ENCODE peak calls at places on chromosomes 4 and X, in ten cellular contexts. Q is suprapubic skin, V is endothelial cell of umbilical vein, R is H1, F is transverse colon, W is sigmoid colon, K is GM12892, N is spleen, I is upper lobe of left lung, P is vagina. A is an unnamed sample.

GRCh38 chr4:95013236-95013635 is 255.5 kb downstream of the BMPR1B start:
- DNase-seq in W (no peak), I (no peak), K (no peak), Q (no peak), R (no peak), N (no peak), V (no peak), F (no peak), P (no peak), A (no peak)

GRCh38 chr4:20395160-20395773 is 143.6 kb downstream of the SLIT2 start:
- DNase-seq in N (no peak), V (peak), P (no peak), W (no peak), F (peak), Q (no peak), K (no peak), R (peak), I (peak), A (peak)

GRCh38 chrX:153727108-153727931 is 2.7 kb downstream of the ABCD1 start:
- DNase-seq in W (peak), K (no peak), V (peak), F (peak), R (no peak), I (peak), Q (no peak), P (no peak), N (peak), A (peak)

GRCh38 chr4:180542445-180543100 is 1700.6 kb upstream of the TENM3 start:
- DNase-seq in W (no peak), I (no peak), K (no peak), F (no peak), N (no peak), Q (no peak), V (no peak), P (no peak), R (no peak), A (no peak)

GRCh38 chr4:94559351-94559806 is 107.6 kb downstream of the PDLIM5 start:
- DNase-seq in F (no peak), W (no peak), K (no peak), V (no peak), N (no peak), Q (no peak), P (no peak), R (no peak), I (no peak), A (no peak)

GRCh38 chr4:65983062-65983461 is 312.8 kb upstream of the EPHA5 start:
- DNase-seq in R (no peak), W (no peak), V (no peak), K (no peak), I (no peak), F (no peak), N (no peak), Q (no peak), P (no peak), A (no peak)

GRCh38 chr4:85829276-85830051 is 354.5 kb downstream of the ARHGAP24 start:
- DNase-seq in W (no peak), N (no peak), P (no peak), R (no peak), I (no peak), F (no peak), V (no peak), Q (no peak), K (no peak), A (no peak)

GRCh38 chrX:129249563-129249962 is 273.7 kb downstream of the SMARCA1 start:
- DNase-seq in F (no peak), I (no peak), Q (no peak), N (no peak), V (no peak), W (no peak), R (no peak), P (no peak), K (no peak), A (no peak)

GRCh38 chr4:28686618-28687017 is 1826.0 kb downstream of the STIM2 start:
- DNase-seq in P (no peak), K (no peak), V (peak), N (peak), I (no peak), W (no peak), F (peak), R (peak), Q (no peak), A (peak)

GRCh38 chrX:20066968-20067708 is 49.6 kb downstream of the MAP7D2 start:
- DNase-seq in V (peak), W (no peak), R (no peak), I (peak), P (no peak), Q (no peak), K (peak), F (peak), N (no peak), A (no peak)

GRCh38 chrX:74461384-74461783 is 40.1 kb downstream of the SLC16A2 start:
- DNase-seq in I (no peak), W (no peak), Q (no peak), F (no peak), R (no peak), N (no peak), P (no peak), K (no peak), V (no peak), A (no peak)

GRCh38 chr4:164509951-164510350 is 244.0 kb upstream of the SMIM31 start:
- DNase-seq in N (no peak), Q (no peak), V (no peak), W (no peak), I (no peak), P (no peak), F (no peak), K (no peak), R (no peak), A (no peak)

GRCh38 chr4:26030780-26031179 is 116.8 kb downstream of the SMIM20 start:
- DNase-seq in K (no peak), R (no peak), W (no peak), I (no peak), V (no peak), F (no peak), Q (no peak), P (no peak), N (no peak), A (no peak)

GRCh38 chr4:53019485-53020382 is 157.6 kb downstream of the RASL11B start:
- DNase-seq in N (no peak), P (no peak), F (no peak), R (no peak), I (no peak), V (peak), K (no peak), Q (no peak), W (no peak), A (no peak)

GRCh38 chrX:1181131-1181530 is 31.3 kb downstream of the CRLF2 start:
- DNase-seq in F (no peak), I (no peak), R (no peak), W (no peak), N (peak), Q (peak), V (no peak), P (peak), K (no peak), A (no peak)

GRCh38 chr4:24763631-24764302 is 31.6 kb upstream of the SOD3 start:
- DNase-seq in F (no peak), N (no peak), P (no peak), W (no peak), R (no peak), I (peak), V (no peak), K (no peak), Q (no peak), A (no peak)

GRCh38 chr4:98996056-98996941 is 778 bp downstream of the METAP1 start:
- DNase-seq in P (no peak), K (no peak), F (peak), I (peak), Q (no peak), W (no peak), R (no peak), N (no peak), V (peak), A (no peak)

GRCh38 chrX:130110379-130111219 is at the start of gene ELF4:
- DNase-seq in R (no peak), F (peak), I (peak), N (peak), W (peak), P (no peak), V (no peak), Q (no peak), K (peak), A (peak)

GRCh38 chr4:115537387-115537786 is 424.0 kb upstream of the NDST4 start:
- DNase-seq in W (no peak), V (no peak), F (no peak), P (no peak), Q (no peak), R (no peak), I (no peak), K (no peak), N (no peak), A (no peak)

GRCh38 chrX:44244008-44244407 is 99.5 kb downstream of the EFHC2 start:
- DNase-seq in N (no peak), I (no peak), P (no peak), W (no peak), R (no peak), Q (no peak), F (no peak), K (no peak), V (peak), A (no peak)

GRCh38 chr4:168353746-168354145 is 35.2 kb upstream of the DDX60 start:
- DNase-seq in W (no peak), V (no peak), I (no peak), R (no peak), F (no peak), P (no peak), K (no peak), Q (no peak), N (no peak), A (no peak)

GRCh38 chrX:126165721-126166401 is at the start of gene DCAF12L2:
- DNase-seq in P (no peak), W (peak), I (no peak), R (no peak), N (peak), K (no peak), Q (no peak), V (no peak), F (no peak), A (no peak)

GRCh38 chr4:167587361-167587760 is 353.1 kb upstream of the SPOCK3 start:
- DNase-seq in N (no peak), V (no peak), I (no peak), F (no peak), P (no peak), K (no peak), W (no peak), Q (no peak), R (no peak), A (no peak)

GRCh38 chr4:183366436-183366835 is 44.2 kb upstream of the CLDN24 start:
- DNase-seq in P (no peak), W (no peak), V (no peak), Q (no peak), R (no peak), I (no peak), N (no peak), F (no peak), K (no peak), A (no peak)

GRCh38 chr4:43411226-43411625 is 518.7 kb downstream of the GRXCR1 start:
- DNase-seq in R (no peak), P (no peak), Q (no peak), I (no peak), V (no peak), N (no peak), K (no peak), W (no peak), F (no peak), A (no peak)

GRCh38 chr4:100986360-100986868 is 360.9 kb downstream of the PPP3CA start:
- DNase-seq in Q (no peak), P (no peak), R (peak), V (no peak), N (peak), I (no peak), F (no peak), K (no peak), W (no peak), A (no peak)

GRCh38 chrX:37454537-37455285 is 105.5 kb downstream of the PRRG1 start:
- DNase-seq in K (no peak), P (no peak), V (peak), N (no peak), F (peak), W (no peak), I (no peak), Q (no peak), R (no peak), A (no peak)

GRCh38 chr4:185902654-185903053 is 90.7 kb upstream of the SORBS2 start:
- DNase-seq in W (no peak), P (no peak), Q (no peak), I (no peak), R (no peak), V (no peak), K (no peak), F (no peak), N (no peak), A (no peak)

GRCh38 chrX:111348363-111348927 is 63.5 kb downstream of the DCX start:
- DNase-seq in V (no peak), Q (no peak), W (no peak), P (no peak), N (no peak), F (no peak), K (no peak), R (no peak), I (no peak), A (no peak)

GRCh38 chrX:8629871-8630270 is 102.1 kb downstream of the ANOS1 start:
- DNase-seq in N (no peak), K (no peak), Q (no peak), W (no peak), P (no peak), R (no peak), F (no peak), V (peak), I (no peak), A (no peak)

GRCh38 chrX:74248889-74249288 is 55.1 kb upstream of the ZCCHC13 start:
- DNase-seq in W (no peak), I (peak), N (no peak), F (peak), Q (no peak), P (no peak), R (no peak), V (peak), K (no peak), A (no peak)

GRCh38 chr4:78370625-78371372 is 180.8 kb upstream of the ANXA3 start:
- DNase-seq in V (no peak), K (no peak), W (no peak), F (no peak), I (no peak), R (no peak), P (no peak), N (no peak), Q (no peak), A (no peak)

GRCh38 chrX:13340182-13340791 is 20.4 kb upstream of the ATXN3L start:
- DNase-seq in P (no peak), I (no peak), K (no peak), F (no peak), Q (no peak), W (no peak), N (no peak), V (no peak), R (no peak), A (no peak)

GRCh38 chr4:156976147-156976546 is 4.5 kb upstream of the PDGFC start:
- DNase-seq in P (no peak), K (no peak), F (no peak), W (no peak), V (peak), R (no peak), Q (no peak), I (no peak), N (no peak), A (no peak)

GRCh38 chr4:142324572-142324971 is 521.5 kb downstream of the INPP4B start:
- DNase-seq in K (no peak), P (no peak), N (no peak), I (no peak), F (no peak), R (no peak), Q (no peak), V (no peak), W (no peak), A (no peak)

GRCh38 chr4:186058253-186058979 is 10.5 kb upstream of the TLR3 start:
- DNase-seq in Q (no peak), K (peak), F (no peak), R (no peak), N (peak), V (no peak), W (no peak), I (no peak), P (no peak), A (no peak)

GRCh38 chr4:189302719-189303118 is 638.0 kb upstream of the FRG1 start:
- DNase-seq in Q (no peak), R (no peak), V (no peak), N (no peak), I (no peak), F (no peak), W (no peak), K (no peak), P (no peak), A (no peak)

GRCh38 chrX:11164433-11164832 is 53.3 kb downstream of the HCCS start:
- DNase-seq in I (no peak), V (no peak), Q (no peak), K (no peak), R (no peak), F (no peak), N (no peak), P (no peak), W (no peak), A (no peak)

GRCh38 chr4:30719363-30720020 is 677 bp upstream of the PCDH7 start:
- DNase-seq in R (no peak), F (peak), K (peak), Q (peak), W (peak), I (no peak), N (peak), P (no peak), V (peak), A (peak)
- TF ChIP-seq POLR2AphosphoS5 in R (no peak), F (no peak), K (no peak), Q (no peak), W (peak), I (no peak), N (peak), P (peak), V (peak), A (no peak)

GRCh38 chr4:17670423-17670822 is 56.0 kb downstream of the MED28 start:
- DNase-seq in V (no peak), R (no peak), K (no peak), Q (no peak), I (no peak), F (no peak), P (no peak), W (no peak), N (no peak), A (no peak)
- TF ChIP-seq POLR2AphosphoS5 in V (no peak), R (no peak), K (no peak), Q (no peak), I (no peak), F (no peak), P (no peak), W (no peak), N (no peak), A (no peak)

DNA sequence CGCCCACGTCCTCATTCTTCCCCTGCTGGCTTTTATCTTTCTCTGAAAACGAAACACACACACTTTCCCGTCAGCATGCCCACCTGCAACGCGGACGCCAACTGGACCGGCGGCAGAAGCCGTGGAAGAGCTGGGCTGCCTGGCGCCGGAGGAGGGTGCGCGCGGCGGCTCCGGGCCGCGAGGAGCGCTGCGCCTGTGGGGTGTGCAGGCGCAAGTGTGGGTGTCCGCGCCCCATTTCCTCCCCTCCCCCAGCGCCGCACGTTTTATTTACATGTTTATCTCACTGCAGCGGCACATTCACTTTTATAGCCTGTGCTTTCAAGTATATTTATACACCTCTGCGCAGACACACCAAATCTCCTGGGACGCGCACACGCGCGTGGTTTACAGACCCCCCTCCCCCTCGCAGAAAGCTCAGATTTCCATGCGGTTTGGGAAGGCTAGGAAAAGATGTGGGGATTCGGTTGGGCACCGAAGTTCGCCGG is 1.5 kb downstream of the PITX2 start:
- DNase-seq in N (no peak), V (no peak), R (no peak), Q (no peak), P (no peak), F (no peak), I (no peak), W (no peak), K (no peak), A (no peak)
- TF ChIP-seq POLR2AphosphoS5 in N (no peak), V (no peak), R (no peak), Q (no peak), P (no peak), F (no peak), I (no peak), W (no peak), K (no peak), A (no peak)

GRCh38 chr4:2273657-2274319 is 11.9 kb upstream of the MXD4 start:
- DNase-seq in F (no peak), N (peak), Q (no peak), W (no peak), I (no peak), V (no peak), R (no peak), P (no peak), K (no peak), A (no peak)

GRCh38 chr4:2272828-2273120 is 10.9 kb upstream of the MXD4 start:
- DNase-seq in F (no peak), V (no peak), Q (no peak), K (no peak), P (no peak), N (no peak), I (no peak), W (no peak), R (no peak), A (no peak)

GRCh38 chr4:2271279-2272025 is 9.5 kb upstream of the MXD4 start:
- DNase-seq in Q (no peak), F (no peak), K (no peak), P (no peak), N (peak), R (no peak), W (no peak), V (no peak), I (no peak), A (no peak)

GRCh38 chr4:2273221-2273620 is 11.3 kb upstream of the MXD4 start:
- DNase-seq in Q (no peak), N (peak), R (no peak), K (no peak), V (no peak), F (no peak), I (no peak), P (no peak), W (no peak), A (no peak)

GRCh38 chr4:2272026-2272827 is 10.3 kb upstream of the MXD4 start:
- DNase-seq in R (no peak), F (no peak), P (no peak), W (no peak), V (no peak), I (no peak), N (peak), K (no peak), Q (no peak), A (no peak)
- TF ChIP-seq POLR2AphosphoS5 in R (no peak), F (no peak), P (no peak), W (no peak), V (no peak), I (no peak), N (no peak), K (no peak), Q (no peak), A (no peak)

DNA sequence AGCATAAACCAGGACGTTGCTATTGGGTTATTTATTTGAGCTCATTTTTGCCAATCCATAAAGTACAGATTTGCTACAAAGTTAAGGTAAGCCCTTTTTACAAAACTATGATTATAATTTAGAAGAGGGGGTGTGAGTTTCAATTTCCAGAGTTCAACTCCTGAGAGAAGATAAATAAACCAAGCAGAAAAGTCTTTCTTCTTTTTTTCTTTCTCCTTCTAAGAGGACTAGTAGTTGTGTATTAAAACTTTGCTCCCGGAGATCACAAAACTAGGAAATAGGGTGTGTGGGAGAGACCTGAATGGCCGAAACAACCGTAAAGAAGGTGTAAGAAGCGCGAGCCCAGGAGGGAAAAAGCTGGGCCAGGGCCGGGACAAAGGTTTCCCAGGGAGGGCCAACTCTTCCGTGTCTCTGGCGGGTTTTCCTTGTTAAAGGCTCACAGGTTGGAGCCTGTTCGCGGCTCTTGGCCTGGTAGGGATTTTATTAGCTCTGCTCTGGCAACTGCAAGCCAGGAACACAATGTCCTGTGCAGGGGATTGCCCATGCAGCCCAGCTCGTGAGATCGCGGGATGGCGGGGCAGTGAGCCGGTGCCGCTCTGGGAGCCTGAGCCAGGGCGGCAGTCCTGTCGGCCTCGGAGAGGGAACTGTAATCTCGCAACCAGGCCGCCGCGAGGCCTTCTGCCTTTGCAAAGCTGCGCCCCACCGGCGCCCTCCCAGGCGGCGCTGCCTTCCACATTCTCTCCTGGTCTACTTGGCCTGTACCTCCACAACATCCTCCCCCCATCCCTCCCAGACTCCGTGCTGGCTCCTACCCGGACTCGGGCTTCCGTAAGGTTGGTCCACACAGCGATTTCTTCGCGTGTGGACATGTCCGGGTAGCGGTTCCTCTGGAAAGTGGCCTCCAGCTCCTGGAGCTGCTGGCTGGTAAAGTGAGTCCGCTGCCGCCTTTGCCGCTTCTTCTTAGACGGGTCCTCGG is 2.2 kb downstream of the PITX2 start:
- DNase-seq in R (no peak), N (peak), K (no peak), I (no peak), Q (no peak), W (no peak), V (peak), F (peak), P (no peak), A (no peak)
- TF ChIP-seq POLR2AphosphoS5 in R (no peak), N (no peak), K (no peak), I (no peak), Q (no peak), W (no peak), V (no peak), F (no peak), P (no peak), A (no peak)